ENCODE peak calls at places on chromosomes 16 and 17, in six cellular contexts. P, Z, A, V, J and S are unnamed samples.

GRCh38 chr16:81530296-81530721 is 85.7 kb downstream of the CMIP start:
- DNase-seq in P (no peak), Z (no peak), A (no peak), V (no peak), J (no peak), S (no peak)

GRCh38 chr17:8019161-8019560 is 16.7 kb downstream of the GUCY2D start:
- DNase-seq in P (no peak), Z (no peak), A (no peak), V (no peak), J (no peak), S (no peak)

GRCh38 chr16:57661510-57661909 is 6.6 kb upstream of the ADGRG3 start:
- DNase-seq in P (no peak), Z (no peak), A (no peak), V (no peak), J (no peak), S (no peak)

GRCh38 chr17:51166987-51167931 is 1.0 kb downstream of the NME2 start:
- DNase-seq in P (peak), Z (no peak), A (peak), V (peak), J (peak), S (no peak)

GRCh38 chr16:31880322-31880979 is 6.8 kb downstream of the ZNF267 start:
- DNase-seq in P (no peak), Z (no peak), A (no peak), V (no peak), J (no peak), S (no peak)

GRCh38 chr16:60771138-60771537 is 1265.1 kb downstream of the CDH8 start:
- DNase-seq in P (no peak), Z (no peak), A (no peak), V (no peak), J (no peak), S (no peak)

GRCh38 chr17:2703181-2703580 is 8.4 kb downstream of the CLUH start:
- DNase-seq in P (no peak), Z (no peak), A (no peak), V (no peak), J (no peak), S (no peak)

GRCh38 chr17:16939606-16940115 is 32.3 kb downstream of the TNFRSF13B start:
- DNase-seq in P (no peak), Z (no peak), A (no peak), V (no peak), J (no peak), S (no peak)

GRCh38 chr16:85123891-85124635 is 11.8 kb upstream of the CIBAR2 start:
- DNase-seq in P (no peak), Z (peak), A (no peak), V (no peak), J (no peak), S (peak)

GRCh38 chr17:81300586-81301155 is 5.6 kb upstream of the SLC38A10 start:
- DNase-seq in P (no peak), Z (no peak), A (no peak), V (no peak), J (no peak), S (no peak)

GRCh38 chr16:69465083-69465721 is 40.8 kb downstream of the CYB5B start:
- DNase-seq in P (no peak), Z (no peak), A (no peak), V (no peak), J (no peak), S (no peak)

GRCh38 chr16:59212492-59213024 is 478.4 kb upstream of the GOT2 start:
- DNase-seq in P (no peak), Z (no peak), A (no peak), V (no peak), J (no peak), S (no peak)

GRCh38 chr16:79838860-79839259 is 238.3 kb upstream of the MAF start:
- DNase-seq in P (no peak), Z (no peak), A (no peak), V (no peak), J (no peak), S (no peak)

GRCh38 chr17:46772013-46772878 is 46.2 kb downstream of the WNT3 start:
- DNase-seq in P (peak), Z (no peak), A (no peak), V (peak), J (peak), S (peak)

GRCh38 chr16:67087803-67088202 is 21.9 kb upstream of the PHAF1 start:
- DNase-seq in P (no peak), Z (no peak), A (no peak), V (no peak), J (no peak), S (no peak)

GRCh38 chr16:62036101-62036806 is at the start of gene CDH8:
- DNase-seq in P (no peak), Z (no peak), A (peak), V (no peak), J (no peak), S (no peak)

GRCh38 chr17:39980402-39981206 is at the start of gene PSMD3:
- DNase-seq in P (peak), Z (peak), A (peak), V (peak), J (peak), S (peak)

GRCh38 chr17:39626671-39627169 is at the start of gene PPP1R1B:
- DNase-seq in P (no peak), Z (no peak), A (no peak), V (no peak), J (no peak), S (no peak)

GRCh38 chr16:635573-636205 is 416 bp downstream of the METTL26 start:
- DNase-seq in P (no peak), Z (no peak), A (no peak), V (peak), J (no peak), S (no peak)

GRCh38 chr16:30875881-30876791 is 17.7 kb downstream of the BCL7C start:
- DNase-seq in P (peak), Z (no peak), A (no peak), V (no peak), J (no peak), S (no peak)

GRCh38 chr17:9611557-9611956 is 33.8 kb upstream of the USP43 start:
- DNase-seq in P (no peak), Z (no peak), A (no peak), V (no peak), J (no peak), S (no peak)

GRCh38 chr17:56309897-56310296 is 156.6 kb downstream of the ANKFN1 start:
- DNase-seq in P (no peak), Z (no peak), A (no peak), V (no peak), J (no peak), S (no peak)

GRCh38 chr16:86498661-86499493 is 11.4 kb upstream of the FOXF1 start:
- DNase-seq in P (no peak), Z (no peak), A (no peak), V (no peak), J (no peak), S (no peak)

GRCh38 chr16:57194512-57194911 is 8.4 kb downstream of the RSPRY1 start:
- DNase-seq in P (no peak), Z (no peak), A (no peak), V (no peak), J (no peak), S (no peak)

GRCh38 chr17:62925267-62925836 is 40.7 kb upstream of the TANC2 start:
- DNase-seq in P (no peak), Z (no peak), A (no peak), V (no peak), J (no peak), S (no peak)

GRCh38 chr16:57610611-57611010 is 17.8 kb upstream of the ADGRG1 start:
- DNase-seq in P (no peak), Z (no peak), A (no peak), V (no peak), J (no peak), S (no peak)

GRCh38 chr16:19439483-19439882 is 21.8 kb downstream of the TMC5 start:
- DNase-seq in P (no peak), Z (no peak), A (no peak), V (no peak), J (no peak), S (no peak)

GRCh38 chr16:87311387-87311786 is 5.8 kb downstream of the C16orf95 start:
- DNase-seq in P (no peak), Z (no peak), A (no peak), V (no peak), J (no peak), S (no peak)

GRCh38 chr17:74234482-74234881 is 21.1 kb downstream of the TTYH2 start:
- DNase-seq in P (no peak), Z (no peak), A (no peak), V (no peak), J (no peak), S (no peak)

GRCh38 chr17:19313746-19314651 is 48.5 kb downstream of the B9D1 start:
- DNase-seq in P (no peak), Z (no peak), A (no peak), V (no peak), J (no peak), S (no peak)

GRCh38 chr16:73196670-73197069 is 148.7 kb upstream of the ZFHX3 start:
- DNase-seq in P (no peak), Z (peak), A (no peak), V (peak), J (peak), S (peak)

GRCh38 chr17:50624321-50624935 is 10.3 kb upstream of the ABCC3 start:
- DNase-seq in P (no peak), Z (no peak), A (no peak), V (no peak), J (no peak), S (no peak)

GRCh38 chr16:85570213-85570734 is 42.8 kb upstream of the GSE1 start:
- DNase-seq in P (no peak), Z (no peak), A (no peak), V (no peak), J (no peak), S (no peak)

GRCh38 chr17:37824534-37825485 is 80.0 kb upstream of the HNF1B start:
- DNase-seq in P (no peak), Z (no peak), A (no peak), V (no peak), J (no peak), S (no peak)

GRCh38 chr16:4601317-4602186 is 13.1 kb downstream of the UBALD1 start:
- DNase-seq in P (no peak), Z (no peak), A (no peak), V (peak), J (no peak), S (no peak)

GRCh38 chr17:4304417-4305027 is 40.7 kb upstream of the ANKFY1 start:
- DNase-seq in P (peak), Z (no peak), A (no peak), V (no peak), J (peak), S (no peak)

GRCh38 chr17:57927048-57927723 is 28.0 kb downstream of the CUEDC1 start:
- DNase-seq in P (peak), Z (no peak), A (no peak), V (no peak), J (no peak), S (no peak)

GRCh38 chr16:86651013-86651627 is 72.8 kb downstream of the FOXL1 start:
- DNase-seq in P (no peak), Z (no peak), A (no peak), V (no peak), J (no peak), S (no peak)

GRCh38 chr16:55717326-55717725 is 61.5 kb downstream of the SLC6A2 start:
- DNase-seq in P (no peak), Z (no peak), A (no peak), V (no peak), J (no peak), S (no peak)